ENCODE peak calls at places on chromosome 15, in eight cellular contexts. X is psoas muscle, K is upper lobe of right lung, J is H9, Z is AG04450, U is GM06990, W is bronchial epithelial cell, G is AG09319. I is an unnamed sample.

GRCh38 chr15:50229336-50229735 is 36.2 kb downstream of the HDC start:
- DNase-seq in U (no peak), J (no peak), Z (no peak), X (no peak), G (no peak), W (no peak), K (no peak), I (no peak)

GRCh38 chr15:38049876-38050275 is 115.4 kb downstream of the TMCO5A start:
- DNase-seq in K (no peak), X (no peak), J (no peak), G (peak; percentile 19), Z (no peak), U (no peak), W (peak; percentile 82), I (no peak)

GRCh38 chr15:39573844-39574243 is 7.0 kb upstream of the THBS1 start:
- DNase-seq in W (no peak), K (no peak), J (no peak), X (no peak), U (no peak), Z (no peak), G (no peak), I (no peak)

GRCh38 chr15:44646460-44646859 is 17.0 kb downstream of the SPG11 start:
- DNase-seq in K (no peak), J (no peak), G (no peak), U (no peak), W (no peak), Z (no peak), X (no peak), I (no peak)

GRCh38 chr15:26970712-26971210 is at the start of gene GABRG3:
- DNase-seq in G (no peak), Z (no peak), J (peak; percentile 77), K (no peak), U (no peak), W (no peak), X (no peak), I (peak; percentile 45)

GRCh38 chr15:96353931-96354730 is 23.6 kb downstream of the NR2F2 start:
- DNase-seq in U (no peak), X (peak; percentile 79), J (peak; percentile 74), G (no peak), K (no peak), Z (no peak), W (no peak), I (peak; percentile 72)

GRCh38 chr15:70257047-70257446 is 159.3 kb upstream of the TLE3 start:
- DNase-seq in Z (no peak), X (no peak), W (no peak), G (no peak), J (no peak), K (no peak), U (no peak), I (no peak)

GRCh38 chr15:29143909-29144308 is 125.7 kb downstream of the NSMCE3 start:
- DNase-seq in K (no peak), X (no peak), W (no peak), U (no peak), G (no peak), Z (peak; percentile 18), J (no peak), I (no peak)

GRCh38 chr15:90138071-90138833 is 36.0 kb upstream of the IDH2 start:
- DNase-seq in X (no peak), U (no peak), W (no peak), Z (no peak), G (no peak), K (peak; percentile 67), J (no peak), I (no peak)

GRCh38 chr15:43519207-43519606 is 1.8 kb downstream of the MAP1A start:
- DNase-seq in X (no peak), G (no peak), J (no peak), Z (no peak), W (no peak), K (peak; percentile 44), U (no peak), I (no peak)

GRCh38 chr15:31352911-31353811 is 26.5 kb downstream of the KLF13 start:
- DNase-seq in G (peak; percentile 76), Z (peak; percentile 68), U (peak; percentile 77), X (peak; percentile 91), J (no peak), K (peak; percentile 84), W (no peak), I (no peak)

GRCh38 chr15:52567886-52568568 is 803 bp downstream of the ARPP19 start:
- DNase-seq in U (no peak), W (peak; percentile 62), X (peak; percentile 61), G (no peak), J (no peak), Z (no peak), K (peak; percentile 73), I (no peak)

GRCh38 chr15:90101130-90101968 is 919 bp downstream of the IDH2 start:
- DNase-seq in K (peak; percentile 79), G (no peak), X (peak; percentile 73), U (peak; percentile 56), Z (no peak), W (no peak), J (peak; percentile 52), I (peak; percentile 57)

GRCh38 chr15:59892995-59893394 is 111.1 kb upstream of the FOXB1 start:
- DNase-seq in Z (no peak), J (peak; percentile 46), U (no peak), G (no peak), X (no peak), K (no peak), W (peak; percentile 26), I (no peak)

GRCh38 chr15:67063689-67064606 is 1.5 kb upstream of the SMAD3 start:
- DNase-seq in Z (no peak), W (peak; percentile 69), K (peak; percentile 80), X (peak; percentile 67), U (no peak), J (peak; percentile 84), G (no peak), I (peak; percentile 46)

GRCh38 chr15:95068847-95069518 is 837.6 kb downstream of the MCTP2 start:
- DNase-seq in U (no peak), X (peak; percentile 61), J (no peak), Z (no peak), W (no peak), G (no peak), K (no peak), I (no peak)

GRCh38 chr15:89828324-89829145 is 13.9 kb upstream of the ANPEP start:
- DNase-seq in X (peak; percentile 77), W (no peak), Z (no peak), K (peak; percentile 75), J (no peak), U (no peak), G (peak; percentile 41), I (no peak)

GRCh38 chr15:25543156-25543555 is 104.3 kb upstream of the UBE3A start:
- DNase-seq in U (no peak), W (peak; percentile 2), K (no peak), G (no peak), X (no peak), J (no peak), Z (no peak), I (no peak)

GRCh38 chr15:25541228-25541627 is 102.4 kb upstream of the UBE3A start:
- DNase-seq in K (no peak), U (no peak), J (no peak), G (no peak), Z (no peak), X (no peak), W (no peak), I (no peak)

GRCh38 chr15:25545017-25545416 is 106.2 kb upstream of the UBE3A start:
- DNase-seq in U (no peak), W (peak; percentile 75), G (no peak), Z (no peak), J (no peak), X (no peak), K (no peak), I (no peak)

GRCh38 chr15:25544076-25544475 is 105.3 kb upstream of the UBE3A start:
- DNase-seq in U (no peak), X (no peak), G (no peak), J (no peak), W (no peak), Z (no peak), K (no peak), I (no peak)

DNA sequence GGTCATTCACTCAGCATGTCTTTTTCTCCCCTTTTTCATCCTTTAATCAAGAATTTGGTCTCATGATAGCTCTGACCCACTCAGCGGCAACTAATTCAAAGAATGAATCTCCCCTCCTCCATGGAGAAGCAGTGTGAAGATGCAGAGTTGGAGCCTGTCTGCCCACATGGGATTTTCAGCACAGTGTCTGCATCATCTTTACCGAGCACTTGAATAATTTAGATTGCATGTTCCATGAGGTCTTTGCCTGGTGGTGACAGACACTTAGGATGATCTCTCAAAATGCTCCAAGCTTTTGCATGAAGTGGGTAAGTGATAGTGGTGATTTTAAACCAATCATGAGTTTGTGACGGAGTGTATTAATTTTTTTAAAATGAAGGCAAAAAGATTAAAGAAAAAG is 103.8 kb upstream of the UBE3A start:
- DNase-seq in K (no peak), G (no peak), J (no peak), W (no peak), Z (no peak), U (no peak), X (no peak), I (no peak)
- TF ChIP-seq CTCF in K (no peak), G (no peak), J (no peak), W (no peak), Z (no peak), U (no peak), X (no peak), I (no peak)

DNA sequence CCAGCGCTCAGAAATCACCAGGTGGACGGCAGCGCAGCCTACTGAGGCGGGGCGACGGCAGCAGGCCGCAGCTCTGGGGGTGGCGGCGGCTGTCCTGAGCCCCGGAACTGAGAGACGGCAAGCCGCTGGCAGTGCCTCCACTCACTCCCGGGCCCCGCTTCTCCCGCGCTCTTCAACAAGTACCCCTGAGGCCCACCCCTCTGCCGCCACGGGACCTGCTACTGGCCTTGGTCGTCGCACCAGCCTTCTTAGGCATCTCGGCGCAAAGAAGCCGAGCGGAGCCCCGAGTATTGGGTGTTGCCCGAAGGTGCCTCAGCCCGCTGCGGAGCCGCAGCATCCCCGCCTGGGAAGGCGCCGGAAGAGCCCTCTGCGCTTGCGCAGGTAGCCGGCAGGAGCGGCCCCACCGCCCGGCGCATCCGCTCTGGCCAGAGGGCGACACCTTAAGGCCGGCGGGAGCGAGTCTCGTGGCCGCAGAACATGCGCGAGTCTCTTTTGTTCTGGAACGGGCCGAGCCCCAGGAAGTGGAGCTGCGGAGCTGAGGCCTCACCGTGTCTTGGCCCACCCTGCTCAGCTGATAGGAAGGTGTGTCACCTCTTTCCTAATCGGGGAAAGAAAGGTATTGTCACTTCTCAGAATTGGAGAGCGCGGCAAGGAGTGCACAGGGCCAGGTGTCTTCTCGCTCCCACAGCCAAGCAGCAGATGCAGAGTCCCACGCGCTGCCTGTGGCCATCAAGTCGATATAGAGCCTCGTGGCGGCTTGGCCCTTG is at the start of gene C15orf40:
- DNase-seq in K (peak; percentile 96), W (peak; percentile 82), Z (peak; percentile 78), U (peak; percentile 96), X (peak; percentile 96), G (peak; percentile 77), J (peak; percentile 94), I (peak; percentile 92)
- TF ChIP-seq CTCF in K (peak; percentile 77), W (peak; percentile 83), Z (peak; percentile 66), U (peak; percentile 95), X (peak; percentile 65), G (peak; percentile 73), J (peak; percentile 61), I (no peak)

GRCh38 chr15:62066663-62067447 is at the start of gene C2CD4A:
- DNase-seq in U (peak; percentile 43), W (peak; percentile 58), Z (no peak), K (peak; percentile 87), G (no peak), J (peak; percentile 95), X (peak; percentile 74), I (peak; percentile 58)
- TF ChIP-seq CTCF in U (peak; percentile 34), W (peak; percentile 47), Z (peak; percentile 30), K (no peak), G (no peak), J (peak; percentile 29), X (peak; percentile 29), I (no peak)

GRCh38 chr15:65385868-65386253 is 8.1 kb upstream of the IGDCC3 start:
- DNase-seq in U (no peak), W (no peak), X (no peak), K (no peak), J (no peak), G (no peak), Z (no peak), I (no peak)
- TF ChIP-seq CTCF in U (no peak), W (no peak), X (no peak), K (no peak), J (no peak), G (no peak), Z (no peak), I (no peak)

I was measured in glutamatergic neuron.